ENCODE peak calls at places on chromosome 15, in eight cellular contexts. K, C, Y, V, Q, I, E and D are unnamed samples.

GRCh38 chr15:73056460-73056859 is 4.2 kb downstream of the NEO1 start:
- DNase-seq in K (no peak), C (no peak), Y (no peak), V (no peak), Q (no peak), I (no peak), E (no peak), D (no peak)

GRCh38 chr15:98900382-98900781 is 107.2 kb downstream of the PGPEP1L start:
- DNase-seq in K (no peak), C (peak), Y (no peak), V (no peak), Q (no peak), I (no peak), E (no peak), D (no peak)

GRCh38 chr15:40567111-40567510 is 2.0 kb upstream of the RPUSD2 start:
- DNase-seq in K (peak), C (peak), Y (no peak), V (no peak), Q (no peak), I (no peak), E (no peak), D (no peak)

GRCh38 chr15:72758195-72758594 is 25.4 kb downstream of the ADPGK start:
- DNase-seq in K (peak), C (peak), Y (no peak), V (peak), Q (no peak), I (no peak), E (no peak), D (no peak)

GRCh38 chr15:74725845-74726773 is 781 bp upstream of the CYP1A1 start:
- DNase-seq in K (no peak), C (no peak), Y (peak), V (no peak), Q (no peak), I (no peak), E (no peak), D (peak)

GRCh38 chr15:89964555-89964954 is 36.6 kb upstream of the ZNF710 start:
- DNase-seq in K (no peak), C (no peak), Y (no peak), V (no peak), Q (no peak), I (no peak), E (no peak), D (no peak)

GRCh38 chr15:97978408-97979130 is 18.1 kb downstream of the ARRDC4 start:
- DNase-seq in K (peak), C (peak), Y (no peak), V (no peak), Q (no peak), I (no peak), E (no peak), D (no peak)

GRCh38 chr15:35206060-35206675 is 121.1 kb upstream of the NANOGP8 start:
- DNase-seq in K (peak), C (peak), Y (peak), V (no peak), Q (no peak), I (no peak), E (no peak), D (no peak)